ENCODE peak calls at places on chromosomes 5 and 9, in ten cellular contexts. M is CD4-positive, CD25-positive, alpha-beta regulatory T cell; I is stimulated activated CD4-positive, alpha-beta T cell treated with anti-CD3 and anti-CD28 coated beads, TNF-alpha, amount 100 ng/mL, for 24 hours; A is fibroblast of villous mesenchyme; P is T-helper 1 cell; E is dorsolateral prefrontal cortex; Z is GM20000; B is Calu3; V is retina; S is lower lobe of right lung. N is an unnamed sample.
A peak's percentile ranks its signal among the peaks of the same experiment; 100 is the strongest.

GRCh38 chr5:68465133-68465532 is 249.6 kb downstream of the PIK3R1 start:
- DNase-seq in V (no peak), I (peak; percentile 14), P (no peak), M (no peak), E (no peak), S (no peak), A (no peak), Z (no peak), B (no peak), N (no peak)

GRCh38 chr5:24606974-24607373 is 37.8 kb downstream of the CDH10 start:
- DNase-seq in S (no peak), I (no peak), M (no peak), E (no peak), V (peak; percentile 81), B (no peak), A (no peak), Z (no peak), P (no peak), N (no peak)

GRCh38 chr5:64693636-64694035 is 3.3 kb downstream of the SHISAL2B start:
- DNase-seq in A (no peak), P (no peak), S (no peak), B (peak; percentile 2), I (no peak), V (no peak), M (no peak), Z (no peak), E (no peak), N (no peak)

GRCh38 chr5:8538813-8539212 is 669.9 kb downstream of the MTRR start:
- DNase-seq in E (no peak), V (no peak), B (no peak), S (no peak), Z (no peak), A (no peak), M (no peak), P (no peak), I (no peak), N (no peak)

GRCh38 chr5:55241756-55242155 is 8.3 kb upstream of the CCNO start:
- DNase-seq in I (no peak), V (no peak), B (peak; percentile 54), Z (no peak), S (no peak), A (no peak), E (no peak), P (no peak), M (no peak), N (no peak)

GRCh38 chr5:29796018-29796417 is 1397.5 kb upstream of the CDH6 start:
- DNase-seq in B (no peak), V (peak; percentile 45), E (no peak), P (no peak), Z (no peak), M (no peak), I (no peak), S (no peak), A (no peak), N (no peak)

GRCh38 chr5:174799146-174799545 is 74.8 kb downstream of the MSX2 start:
- DNase-seq in B (no peak), M (no peak), V (no peak), P (no peak), I (no peak), S (no peak), Z (no peak), A (peak; percentile 10), E (no peak), N (no peak)

GRCh38 chr9:3804148-3804547 is 278.3 kb upstream of the RFX3 start:
- DNase-seq in S (no peak), P (no peak), B (no peak), I (no peak), M (no peak), E (no peak), Z (no peak), A (peak; percentile 29), V (no peak), N (no peak)

GRCh38 chr9:86547596-86547995 is 193.4 kb upstream of the TUT7 start:
- DNase-seq in B (no peak), M (no peak), A (no peak), S (no peak), Z (no peak), P (no peak), V (no peak), I (no peak), E (no peak), N (no peak)

GRCh38 chr5:40401965-40402364 is 277.8 kb upstream of the PTGER4 start:
- DNase-seq in V (peak; percentile 23), B (no peak), P (no peak), E (no peak), A (peak; percentile 25), I (peak; percentile 36), Z (no peak), M (peak; percentile 37), S (no peak), N (no peak)

GRCh38 chr5:22591461-22591860 is 261.7 kb downstream of the CDH12 start:
- DNase-seq in S (no peak), E (no peak), M (no peak), B (no peak), P (no peak), I (no peak), Z (no peak), V (no peak), A (no peak), N (no peak)

GRCh38 chr5:43145071-43145470 is 24.4 kb downstream of the ZNF131 start:
- DNase-seq in A (no peak), Z (no peak), P (no peak), M (no peak), I (no peak), S (no peak), V (no peak), B (no peak), E (no peak), N (no peak)

GRCh38 chr5:54470191-54470590 is 14.7 kb downstream of the HSPB3 start:
- DNase-seq in A (peak; percentile 51), M (no peak), I (no peak), S (no peak), Z (no peak), V (no peak), B (no peak), P (no peak), E (no peak), N (no peak)

GRCh38 chr5:91384671-91385430 is 1.7 kb upstream of the ARRDC3 start:
- DNase-seq in M (peak; percentile 92), A (peak; percentile 92), P (no peak), Z (peak; percentile 74), B (peak; percentile 71), I (no peak), S (no peak), V (peak; percentile 65), E (no peak), N (no peak)

GRCh38 chr9:133163559-133164208 is at the start of gene GBGT1:
- DNase-seq in S (peak; percentile 87), Z (peak; percentile 79), B (peak; percentile 18), V (peak; percentile 75), P (no peak), A (peak; percentile 44), I (peak; percentile 38), M (peak; percentile 21), E (no peak), N (peak; percentile 90)

GRCh38 chr5:179801304-179802206 is 5.1 kb downstream of the MGAT4B start:
- DNase-seq in Z (peak; percentile 87), P (peak; percentile 50), B (no peak), E (peak; percentile 65), M (peak; percentile 81), V (peak; percentile 62), S (peak; percentile 88), I (peak; percentile 83), A (peak; percentile 61), N (peak; percentile 86)

GRCh38 chr5:109418752-109419352 is 9.1 kb upstream of the PJA2 start:
- DNase-seq in V (no peak), Z (no peak), M (no peak), S (no peak), P (no peak), I (no peak), A (no peak), E (no peak), B (no peak), N (no peak)

GRCh38 chr9:132894857-132895846 is 16.5 kb downstream of the SPACA9 start:
- DNase-seq in I (no peak), M (no peak), Z (no peak), V (no peak), B (no peak), P (no peak), E (peak; percentile 26), S (no peak), A (no peak), N (no peak)

GRCh38 chr9:81032831-81033230 is 656.5 kb downstream of the TLE1 start:
- DNase-seq in E (no peak), A (peak; percentile 87), V (peak; percentile 21), S (no peak), M (no peak), I (no peak), B (no peak), Z (no peak), P (no peak), N (no peak)

GRCh38 chr9:98962861-98963260 is 19.2 kb downstream of the COL15A1 start:
- DNase-seq in S (no peak), A (no peak), P (no peak), Z (no peak), I (no peak), V (no peak), M (no peak), E (no peak), B (no peak), N (no peak)

GRCh38 chr5:16707168-16707868 is 90.5 kb upstream of the RETREG1 start:
- DNase-seq in V (no peak), S (no peak), B (no peak), I (no peak), Z (no peak), A (no peak), P (no peak), E (no peak), M (no peak), N (no peak)

GRCh38 chr5:152505442-152506042 is 100.5 kb upstream of the NMUR2 start:
- DNase-seq in V (peak; percentile 58), Z (peak; percentile 34), B (peak; percentile 73), S (no peak), M (peak; percentile 63), P (no peak), A (peak; percentile 45), I (peak; percentile 16), E (peak; percentile 78), N (no peak)

GRCh38 chr5:69007726-69008368 is 86.0 kb upstream of the SLC30A5 start:
- DNase-seq in S (no peak), V (peak; percentile 51), I (peak; percentile 68), P (peak; percentile 21), A (peak; percentile 60), E (peak; percentile 76), Z (peak; percentile 69), M (peak; percentile 74), B (peak; percentile 85), N (peak; percentile 67)

GRCh38 chr5:17217421-17218352 is at the start of gene BASP1:
- DNase-seq in V (peak; percentile 86), P (no peak), M (peak; percentile 32), I (peak; percentile 14), Z (peak; percentile 92), B (no peak), A (peak; percentile 89), E (no peak), S (peak; percentile 85), N (peak; percentile 83)

GRCh38 chr9:121253821-121254471 is 14.0 kb upstream of the GSN start:
- DNase-seq in I (no peak), Z (no peak), P (no peak), M (no peak), A (no peak), B (no peak), V (no peak), E (no peak), S (no peak), N (no peak)

GRCh38 chr9:109640232-109641078 is 139.5 kb upstream of the PALM2AKAP2 start:
- DNase-seq in M (no peak), P (no peak), S (peak; percentile 50), B (peak; percentile 50), V (peak; percentile 93), E (peak; percentile 77), A (peak; percentile 4), I (no peak), Z (no peak), N (peak; percentile 70)

GRCh38 chr5:79464695-79465332 is 49.1 kb downstream of the HOMER1 start:
- DNase-seq in B (no peak), Z (peak; percentile 41), M (peak; percentile 57), S (no peak), A (peak; percentile 41), E (no peak), I (no peak), P (no peak), V (peak; percentile 38), N (no peak)

GRCh38 chr9:137313326-137313920 is 11.4 kb upstream of the NRARP start:
- DNase-seq in E (no peak), S (no peak), A (no peak), Z (peak; percentile 32), V (peak; percentile 35), B (no peak), P (no peak), I (no peak), M (no peak), N (no peak)

N was measured in Right ventricle myocardium superior.